ENCODE peak calls at places on chromosome 1, in four cellular contexts. One of them, this sample, is unnamed. For H3K4me1, the result is how much of the 10 kb centered on the place peaks cover.

GRCh38 chr1:221672160-221672762 is 69.6 kb downstream of the DUSP10 start:
- DNase-seq in neural progenitor cell: no peak
- DNase-seq in CD8-positive, alpha-beta T cell: no peak
- DNase-seq in tibial artery: no peak
- DNase-seq in this sample: no peak

GRCh38 chr1:229218612-229219025 is 52.3 kb upstream of the RAB4A start:
- DNase-seq in neural progenitor cell: no peak
- DNase-seq in CD8-positive, alpha-beta T cell: no peak
- DNase-seq in tibial artery: no peak
- DNase-seq in this sample: no peak

GRCh38 chr1:112711041-112711440 is 4.1 kb downstream of the PPM1J start:
- DNase-seq in neural progenitor cell: no peak
- DNase-seq in CD8-positive, alpha-beta T cell: no peak
- DNase-seq in tibial artery: no peak
- DNase-seq in this sample: no peak

GRCh38 chr1:223716302-223716862 is 4.0 kb downstream of the CAPN2 start:
- DNase-seq in neural progenitor cell: no peak
- DNase-seq in CD8-positive, alpha-beta T cell: peak
- DNase-seq in tibial artery: no peak
- DNase-seq in this sample: no peak

GRCh38 chr1:36866168-36866814 is 168.0 kb downstream of the GRIK3 start:
- DNase-seq in neural progenitor cell: no peak
- DNase-seq in CD8-positive, alpha-beta T cell: no peak
- DNase-seq in tibial artery: no peak
- DNase-seq in this sample: no peak

GRCh38 chr1:11961230-11961629 is 19.0 kb upstream of the MFN2 start:
- DNase-seq in neural progenitor cell: no peak
- DNase-seq in CD8-positive, alpha-beta T cell: no peak
- DNase-seq in tibial artery: no peak
- DNase-seq in this sample: no peak

GRCh38 chr1:4880621-4881020 is 226.2 kb downstream of the AJAP1 start:
- DNase-seq in neural progenitor cell: no peak
- DNase-seq in CD8-positive, alpha-beta T cell: no peak
- DNase-seq in tibial artery: no peak
- DNase-seq in this sample: no peak

GRCh38 chr1:61887921-61888564 is 145.8 kb downstream of the PATJ start:
- DNase-seq in neural progenitor cell: no peak
- DNase-seq in CD8-positive, alpha-beta T cell: no peak
- DNase-seq in tibial artery: peak
- DNase-seq in this sample: no peak

GRCh38 chr1:155083865-155084721 is 5.5 kb downstream of the EFNA3 start:
- DNase-seq in neural progenitor cell: no peak
- DNase-seq in CD8-positive, alpha-beta T cell: no peak
- DNase-seq in tibial artery: no peak
- DNase-seq in this sample: no peak

GRCh38 chr1:203069028-203069804 is 16.6 kb downstream of the MYOG start:
- DNase-seq in neural progenitor cell: no peak
- DNase-seq in CD8-positive, alpha-beta T cell: no peak
- DNase-seq in tibial artery: no peak
- DNase-seq in this sample: no peak

DNA sequence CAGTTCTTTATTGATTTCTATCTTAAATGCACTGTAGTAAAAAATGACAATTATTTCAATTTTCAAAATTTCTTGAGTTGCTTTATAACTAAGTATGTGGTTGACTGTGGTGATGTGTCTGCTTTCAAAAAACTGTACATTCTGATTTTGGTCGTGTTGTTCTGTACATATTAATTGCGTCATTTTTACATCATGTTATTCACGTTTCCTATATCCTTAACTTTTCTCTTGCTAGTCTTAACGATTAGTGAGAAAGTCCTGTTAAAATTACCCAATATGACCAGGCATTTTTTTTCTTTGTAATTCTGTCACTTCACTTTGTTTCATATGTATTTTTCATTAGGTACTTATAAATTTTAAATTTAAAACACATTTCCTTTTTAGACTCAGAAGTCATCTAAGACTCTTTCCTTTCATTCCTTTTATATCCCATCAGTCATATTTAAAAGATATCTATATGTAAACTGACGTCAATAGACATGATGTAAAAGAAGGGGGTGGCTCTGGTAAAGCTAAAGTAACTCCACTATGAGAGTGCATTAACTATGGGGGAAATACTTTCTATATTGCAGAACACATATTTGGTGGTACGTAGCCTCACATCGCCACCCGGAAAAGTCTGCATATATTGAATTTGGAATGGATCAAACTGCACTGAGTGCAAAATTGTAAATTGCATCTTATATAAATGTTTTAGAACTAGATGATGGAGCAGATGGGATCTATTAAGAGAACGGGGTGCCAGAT is 1.1 kb upstream of the COA6 start:
- DNase-seq in neural progenitor cell: no peak
- DNase-seq in CD8-positive, alpha-beta T cell: no peak
- DNase-seq in tibial artery: no peak
- DNase-seq in this sample: no peak
- H3K4me1 ChIP-seq in neural progenitor cell: under half
- H3K4me1 ChIP-seq in CD8-positive, alpha-beta T cell: under half
- H3K4me1 ChIP-seq in tibial artery: under half
- H3K4me1 ChIP-seq in this sample: under half

GRCh38 chr1:2391385-2392070 is at the start of the genes MORN1 and RER1:
- DNase-seq in neural progenitor cell: peak
- DNase-seq in CD8-positive, alpha-beta T cell: peak
- DNase-seq in tibial artery: peak
- DNase-seq in this sample: peak
- TF ChIP-seq CTCF in neural progenitor cell: no peak
- TF ChIP-seq CTCF in CD8-positive, alpha-beta T cell: no peak
- TF ChIP-seq CTCF in tibial artery: no peak
- TF ChIP-seq CTCF in this sample: no peak

DNA sequence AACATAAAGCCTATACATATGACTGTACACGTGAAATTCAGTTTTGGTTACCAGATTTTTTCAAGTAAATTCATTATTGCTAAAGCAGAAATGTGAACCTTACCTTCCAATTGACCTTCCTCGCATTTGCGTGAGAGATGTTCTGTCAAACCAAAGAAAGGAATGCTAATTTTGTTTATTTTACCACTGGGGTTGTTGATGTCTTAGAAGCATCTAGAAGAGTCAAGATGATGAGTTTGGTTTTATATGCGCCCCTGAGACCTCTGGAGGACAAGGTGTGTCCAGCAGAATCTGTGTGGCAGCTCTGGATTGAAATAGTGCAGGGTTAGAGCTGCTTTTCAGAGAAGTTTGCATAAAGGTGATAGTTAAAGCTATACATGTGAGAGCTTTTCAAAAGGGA is 48.4 kb downstream of the ZBTB40 start:
- DNase-seq in neural progenitor cell: no peak
- DNase-seq in CD8-positive, alpha-beta T cell: no peak
- DNase-seq in tibial artery: no peak
- DNase-seq in this sample: no peak
- H3K4me1 ChIP-seq in neural progenitor cell: under half
- H3K4me1 ChIP-seq in CD8-positive, alpha-beta T cell: under half
- H3K4me1 ChIP-seq in tibial artery: under half
- H3K4me1 ChIP-seq in this sample: under half

GRCh38 chr1:34547043-34547674 is 207.7 kb upstream of the GJB5 start:
- DNase-seq in neural progenitor cell: peak
- DNase-seq in CD8-positive, alpha-beta T cell: no peak
- DNase-seq in tibial artery: no peak
- DNase-seq in this sample: peak

GRCh38 chr1:34549199-34549598 is 205.6 kb upstream of the GJB5 start:
- DNase-seq in neural progenitor cell: peak
- DNase-seq in CD8-positive, alpha-beta T cell: no peak
- DNase-seq in tibial artery: no peak
- DNase-seq in this sample: peak
- TF ChIP-seq CTCF in neural progenitor cell: peak
- TF ChIP-seq CTCF in CD8-positive, alpha-beta T cell: no peak
- TF ChIP-seq CTCF in tibial artery: no peak
- TF ChIP-seq CTCF in this sample: peak

DNA sequence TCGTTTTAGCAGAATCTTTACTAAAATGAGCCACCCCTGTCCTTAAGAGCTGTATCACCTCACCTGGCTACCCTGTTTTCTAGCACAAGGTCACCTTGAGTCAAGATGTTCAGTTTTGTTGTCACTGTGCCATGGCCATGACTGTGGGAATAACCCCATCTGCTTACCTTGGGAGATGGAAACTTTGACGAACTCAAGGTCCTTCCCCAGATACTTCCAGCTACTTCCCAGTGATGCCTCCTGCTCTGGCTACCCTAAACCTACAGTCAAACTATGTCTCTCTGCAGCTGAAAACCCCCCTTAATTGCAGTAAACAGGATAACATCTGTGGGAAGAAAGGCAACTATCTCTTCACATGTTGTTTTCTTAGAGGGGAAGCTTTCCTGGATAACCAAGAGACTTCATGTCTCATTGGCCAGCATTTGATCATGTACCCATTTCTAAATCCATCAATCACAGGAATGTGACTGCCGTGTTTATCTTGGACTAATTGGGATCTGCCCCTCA is 89.5 kb upstream of the C1orf21 start:
- DNase-seq in neural progenitor cell: no peak
- DNase-seq in CD8-positive, alpha-beta T cell: no peak
- DNase-seq in tibial artery: no peak
- DNase-seq in this sample: no peak
- H3K4me1 ChIP-seq in neural progenitor cell: under half
- H3K4me1 ChIP-seq in CD8-positive, alpha-beta T cell: under half
- H3K4me1 ChIP-seq in tibial artery: under half
- H3K4me1 ChIP-seq in this sample: under half

GRCh38 chr1:76101534-76101933 is 27.0 kb downstream of the ST6GALNAC3 start:
- DNase-seq in neural progenitor cell: no peak
- DNase-seq in CD8-positive, alpha-beta T cell: no peak
- DNase-seq in tibial artery: no peak
- DNase-seq in this sample: no peak
- TF ChIP-seq CTCF in neural progenitor cell: no peak
- TF ChIP-seq CTCF in CD8-positive, alpha-beta T cell: no peak
- TF ChIP-seq CTCF in tibial artery: no peak
- TF ChIP-seq CTCF in this sample: no peak

GRCh38 chr1:153540394-153541361 is at the start of gene S100A5:
- DNase-seq in neural progenitor cell: peak
- DNase-seq in CD8-positive, alpha-beta T cell: peak
- DNase-seq in tibial artery: no peak
- DNase-seq in this sample: no peak
- H3K4me1 ChIP-seq in neural progenitor cell: under half
- H3K4me1 ChIP-seq in CD8-positive, alpha-beta T cell: half or more
- H3K4me1 ChIP-seq in tibial artery: under half
- H3K4me1 ChIP-seq in this sample: under half

GRCh38 chr1:8409107-8409506 is 91.2 kb downstream of the SLC45A1 start:
- DNase-seq in neural progenitor cell: peak
- DNase-seq in CD8-positive, alpha-beta T cell: no peak
- DNase-seq in tibial artery: no peak
- DNase-seq in this sample: peak

GRCh38 chr1:8412183-8412831 is 94.4 kb downstream of the SLC45A1 start:
- DNase-seq in neural progenitor cell: no peak
- DNase-seq in CD8-positive, alpha-beta T cell: no peak
- DNase-seq in tibial artery: peak
- DNase-seq in this sample: no peak

GRCh38 chr1:8409666-8410065 is 91.8 kb downstream of the SLC45A1 start:
- DNase-seq in neural progenitor cell: no peak
- DNase-seq in CD8-positive, alpha-beta T cell: no peak
- DNase-seq in tibial artery: no peak
- DNase-seq in this sample: no peak

GRCh38 chr1:8411803-8412182 is 93.9 kb downstream of the SLC45A1 start:
- DNase-seq in neural progenitor cell: no peak
- DNase-seq in CD8-positive, alpha-beta T cell: no peak
- DNase-seq in tibial artery: no peak
- DNase-seq in this sample: no peak

DNA sequence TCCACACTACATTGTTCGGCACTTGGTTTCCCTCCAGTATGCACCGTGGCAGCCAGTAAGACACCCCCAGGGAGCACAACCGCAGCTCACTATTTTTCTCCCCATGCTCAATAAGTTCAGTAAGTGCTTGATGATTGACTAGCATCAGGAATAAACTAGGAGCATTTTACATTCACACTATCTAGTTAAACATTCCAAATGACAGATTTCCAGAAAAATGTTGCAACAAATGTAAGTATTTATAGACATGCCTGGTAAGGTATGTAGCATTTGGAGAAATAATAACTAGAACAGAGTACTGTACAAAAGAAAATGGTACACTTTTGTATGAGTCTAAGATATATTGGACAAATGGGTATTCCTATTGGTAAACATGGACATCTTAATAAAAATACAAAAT is 92.9 kb downstream of the SLC45A1 start:
- DNase-seq in neural progenitor cell: no peak
- DNase-seq in CD8-positive, alpha-beta T cell: no peak
- DNase-seq in tibial artery: no peak
- DNase-seq in this sample: no peak
- TF ChIP-seq CTCF in neural progenitor cell: no peak
- TF ChIP-seq CTCF in CD8-positive, alpha-beta T cell: no peak
- TF ChIP-seq CTCF in tibial artery: no peak
- TF ChIP-seq CTCF in this sample: no peak

DNA sequence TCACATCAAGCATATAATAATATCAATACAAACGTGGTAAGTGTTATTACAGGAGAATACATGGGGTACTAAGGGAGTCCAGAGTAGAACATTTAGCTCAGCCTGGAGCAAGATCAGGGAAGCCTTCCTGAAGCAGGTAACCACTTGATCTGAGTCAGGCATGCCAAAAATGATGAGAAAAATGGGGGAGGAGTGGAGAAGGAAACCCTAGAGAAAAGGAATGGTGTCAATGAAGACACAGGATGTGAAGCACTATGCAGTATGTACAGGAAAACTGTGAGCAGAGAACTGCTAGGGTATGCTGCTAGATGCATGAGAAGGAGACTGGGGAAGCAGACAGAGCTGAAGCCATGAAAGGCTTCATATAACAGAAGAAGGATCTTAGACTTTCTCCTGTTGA is 84.7 kb downstream of the NOTCH2 start:
- DNase-seq in neural progenitor cell: no peak
- DNase-seq in CD8-positive, alpha-beta T cell: no peak
- DNase-seq in tibial artery: no peak
- DNase-seq in this sample: no peak
- H3K4me1 ChIP-seq in neural progenitor cell: under half
- H3K4me1 ChIP-seq in CD8-positive, alpha-beta T cell: under half
- H3K4me1 ChIP-seq in tibial artery: under half
- H3K4me1 ChIP-seq in this sample: under half

This sample was measured in Caco-2.